ENCODE peak calls at places on chromosomes 13 and 19, in five cellular contexts. One of them, this sample, is unnamed.

GRCh38 chr19:22914646-22915045 is 82.6 kb downstream of the ZNF723 start:
- DNase-seq in progenitor cell of endocrine pancreas: no peak
- DNase-seq in heart right ventricle: no peak
- DNase-seq in NCI-H2029: no peak
- DNase-seq in stimulated activated CD4-positive, alpha-beta T cell treated with anti-CD3 and anti-CD28 coated beads, Interleukin-12 subunit alpha, Interleukin-12 subunit beta, amount 100 ng/mL, for 48 hours: no peak
- DNase-seq in this sample: no peak

GRCh38 chr13:24982333-24982999 is 113.5 kb upstream of the PABPC3 start:
- DNase-seq in progenitor cell of endocrine pancreas: no peak
- DNase-seq in heart right ventricle: peak; percentile 48
- DNase-seq in NCI-H2029: peak; percentile 21
- DNase-seq in stimulated activated CD4-positive, alpha-beta T cell treated with anti-CD3 and anti-CD28 coated beads, Interleukin-12 subunit alpha, Interleukin-12 subunit beta, amount 100 ng/mL, for 48 hours: no peak
- DNase-seq in this sample: peak; percentile 30

GRCh38 chr13:78993792-78994191 is 334.8 kb upstream of the OBI1 start:
- DNase-seq in progenitor cell of endocrine pancreas: no peak
- DNase-seq in heart right ventricle: no peak
- DNase-seq in NCI-H2029: no peak
- DNase-seq in stimulated activated CD4-positive, alpha-beta T cell treated with anti-CD3 and anti-CD28 coated beads, Interleukin-12 subunit alpha, Interleukin-12 subunit beta, amount 100 ng/mL, for 48 hours: no peak
- DNase-seq in this sample: no peak

GRCh38 chr13:79998386-79998785 is 342.5 kb downstream of the SPRY2 start:
- DNase-seq in progenitor cell of endocrine pancreas: no peak
- DNase-seq in heart right ventricle: no peak
- DNase-seq in NCI-H2029: no peak
- DNase-seq in stimulated activated CD4-positive, alpha-beta T cell treated with anti-CD3 and anti-CD28 coated beads, Interleukin-12 subunit alpha, Interleukin-12 subunit beta, amount 100 ng/mL, for 48 hours: no peak
- DNase-seq in this sample: no peak

GRCh38 chr13:57128909-57129308 is 11.8 kb upstream of the PRR20A start:
- DNase-seq in progenitor cell of endocrine pancreas: no peak
- DNase-seq in heart right ventricle: no peak
- DNase-seq in NCI-H2029: no peak
- DNase-seq in stimulated activated CD4-positive, alpha-beta T cell treated with anti-CD3 and anti-CD28 coated beads, Interleukin-12 subunit alpha, Interleukin-12 subunit beta, amount 100 ng/mL, for 48 hours: no peak
- DNase-seq in this sample: no peak

GRCh38 chr13:27170521-27171243 is 929 bp downstream of the USP12 start:
- DNase-seq in progenitor cell of endocrine pancreas: peak; percentile 63
- DNase-seq in heart right ventricle: peak; percentile 50
- DNase-seq in NCI-H2029: no peak
- DNase-seq in stimulated activated CD4-positive, alpha-beta T cell treated with anti-CD3 and anti-CD28 coated beads, Interleukin-12 subunit alpha, Interleukin-12 subunit beta, amount 100 ng/mL, for 48 hours: no peak
- DNase-seq in this sample: peak; percentile 80

GRCh38 chr19:15417699-15418098 is 1.1 kb downstream of the AKAP8L start:
- DNase-seq in progenitor cell of endocrine pancreas: no peak
- DNase-seq in heart right ventricle: no peak
- DNase-seq in NCI-H2029: no peak
- DNase-seq in stimulated activated CD4-positive, alpha-beta T cell treated with anti-CD3 and anti-CD28 coated beads, Interleukin-12 subunit alpha, Interleukin-12 subunit beta, amount 100 ng/mL, for 48 hours: no peak
- DNase-seq in this sample: no peak

GRCh38 chr13:78241278-78241919 is 322.8 kb upstream of the EDNRB start:
- DNase-seq in progenitor cell of endocrine pancreas: peak; percentile 30
- DNase-seq in heart right ventricle: peak; percentile 14
- DNase-seq in NCI-H2029: peak; percentile 5
- DNase-seq in stimulated activated CD4-positive, alpha-beta T cell treated with anti-CD3 and anti-CD28 coated beads, Interleukin-12 subunit alpha, Interleukin-12 subunit beta, amount 100 ng/mL, for 48 hours: no peak
- DNase-seq in this sample: peak; percentile 66

GRCh38 chr19:18634612-18635290 is 2.1 kb upstream of the KLHL26 start:
- DNase-seq in progenitor cell of endocrine pancreas: no peak
- DNase-seq in heart right ventricle: no peak
- DNase-seq in NCI-H2029: no peak
- DNase-seq in stimulated activated CD4-positive, alpha-beta T cell treated with anti-CD3 and anti-CD28 coated beads, Interleukin-12 subunit alpha, Interleukin-12 subunit beta, amount 100 ng/mL, for 48 hours: no peak
- DNase-seq in this sample: no peak

GRCh38 chr13:51704399-51705306 is 99.3 kb downstream of the DHRS12 start:
- DNase-seq in progenitor cell of endocrine pancreas: no peak
- DNase-seq in heart right ventricle: no peak
- DNase-seq in NCI-H2029: no peak
- DNase-seq in stimulated activated CD4-positive, alpha-beta T cell treated with anti-CD3 and anti-CD28 coated beads, Interleukin-12 subunit alpha, Interleukin-12 subunit beta, amount 100 ng/mL, for 48 hours: no peak
- DNase-seq in this sample: no peak